ENCODE peak calls at places on chromosomes 4 and X, in six cellular contexts. E, F, I, T, R and U are unnamed samples. For H3K4me1, the result is how much of the 10 kb centered on the place peaks cover.

GRCh38 chr4:154559931-154560801 is 2.6 kb upstream of the FGB start:
- DNase-seq in E (no peak), F (no peak), I (no peak), T (no peak), R (no peak), U (no peak)

GRCh38 chrX:34275710-34276109 is 143.6 kb upstream of the FAM47A start:
- DNase-seq in E (no peak), F (no peak), I (no peak), T (no peak), R (no peak), U (peak)

GRCh38 chr4:158906073-158906472 is 137.2 kb downstream of the FNIP2 start:
- DNase-seq in E (no peak), F (no peak), I (no peak), T (no peak), R (no peak), U (no peak)

GRCh38 chrX:9114245-9114644 is 80.3 kb upstream of the FAM9B start:
- DNase-seq in E (no peak), F (no peak), I (no peak), T (no peak), R (no peak), U (no peak)

GRCh38 chr4:163191999-163192398 is 25.3 kb upstream of the NAF1 start:
- DNase-seq in E (no peak), F (no peak), I (no peak), T (no peak), R (no peak), U (no peak)

GRCh38 chr4:15402146-15402545 is 25.7 kb upstream of the C1QTNF7 start:
- DNase-seq in E (no peak), F (no peak), I (no peak), T (no peak), R (no peak), U (no peak)

GRCh38 chr4:15547392-15547791 is 77.7 kb downstream of the CC2D2A start:
- DNase-seq in E (no peak), F (no peak), I (no peak), T (no peak), R (no peak), U (no peak)

GRCh38 chr4:173802714-173803022 is 272.6 kb upstream of the HAND2 start:
- DNase-seq in E (no peak), F (no peak), I (no peak), T (no peak), R (no peak), U (no peak)

GRCh38 chrX:110146521-110146920 is 143.6 kb downstream of the TMEM164 start:
- DNase-seq in E (no peak), F (peak), I (peak), T (peak), R (no peak), U (peak)

GRCh38 chrX:11341274-11342256 is 48.4 kb downstream of the AMELX start:
- DNase-seq in E (peak), F (peak), I (peak), T (peak), R (peak), U (peak)

GRCh38 chr4:77917601-77918000 is 55.0 kb downstream of the MRPL1 start:
- DNase-seq in E (no peak), F (no peak), I (no peak), T (no peak), R (no peak), U (no peak)

GRCh38 chr4:87092389-87093141 is 127.9 kb downstream of the KLHL8 start:
- DNase-seq in E (no peak), F (peak), I (peak), T (peak), R (peak), U (peak)

GRCh38 chrX:39361736-39362135 is 560.5 kb downstream of the MID1IP1 start:
- DNase-seq in E (no peak), F (no peak), I (no peak), T (no peak), R (no peak), U (no peak)

GRCh38 chr4:81260443-81261102 is 45.6 kb upstream of the PRKG2 start:
- DNase-seq in E (no peak), F (no peak), I (no peak), T (no peak), R (no peak), U (no peak)

DNA sequence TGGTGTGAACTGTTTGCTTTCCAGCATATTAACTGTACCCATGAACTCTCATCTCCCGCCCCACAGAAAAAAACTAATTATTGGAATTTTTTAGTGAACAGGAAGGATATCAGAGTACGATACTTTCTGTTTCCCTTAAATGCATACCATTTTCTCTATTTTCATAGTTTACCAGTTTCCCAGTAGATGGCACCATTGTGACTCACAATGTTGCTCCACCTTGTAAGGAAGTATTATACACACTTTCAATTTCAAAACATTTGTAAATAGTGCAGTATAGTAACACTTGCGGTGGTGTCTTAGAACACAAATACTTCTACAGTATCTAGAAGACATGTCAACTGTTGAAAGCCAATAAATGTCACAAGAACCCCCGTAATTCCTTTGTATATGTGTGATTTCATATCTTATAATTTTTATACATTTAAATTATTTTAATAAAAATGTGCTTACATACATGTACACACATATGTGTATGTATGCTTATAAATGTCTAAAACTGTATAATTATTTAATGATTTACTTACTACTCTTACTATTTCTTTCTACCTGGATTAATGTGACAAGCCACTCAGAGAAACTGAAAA is 167.3 kb downstream of the SLIT2 start:
- DNase-seq in E (no peak), F (no peak), I (no peak), T (no peak), R (no peak), U (peak)
- H3K4me3 ChIP-seq in E (peak), F (no peak), I (peak), T (peak), R (peak), U (no peak)

GRCh38 chr4:109957227-109957626 is 44.5 kb downstream of the EGF start:
- DNase-seq in E (no peak), F (no peak), I (no peak), T (no peak), R (no peak), U (no peak)

GRCh38 chr4:109955146-109955545 is 42.5 kb downstream of the EGF start:
- DNase-seq in E (no peak), F (no peak), I (no peak), T (no peak), R (no peak), U (no peak)

GRCh38 chr4:109953556-109953955 is 40.9 kb downstream of the EGF start:
- DNase-seq in E (no peak), F (no peak), I (no peak), T (peak), R (no peak), U (no peak)

GRCh38 chr4:109947918-109948317 is 35.2 kb downstream of the EGF start:
- DNase-seq in E (no peak), F (no peak), I (no peak), T (no peak), R (no peak), U (no peak)

GRCh38 chr4:109952612-109953011 is 39.9 kb downstream of the EGF start:
- DNase-seq in E (no peak), F (no peak), I (no peak), T (no peak), R (no peak), U (no peak)
- H3K4me1 ChIP-seq in E (under half), F (under half), I (under half), T (under half), R (under half), U (under half)

GRCh38 chr4:140082399-140082758 is 71.6 kb downstream of the MAML3 start:
- DNase-seq in E (no peak), F (no peak), I (no peak), T (no peak), R (no peak), U (no peak)

GRCh38 chr4:140083320-140083719 is 70.7 kb downstream of the MAML3 start:
- DNase-seq in E (no peak), F (no peak), I (no peak), T (no peak), R (no peak), U (no peak)

GRCh38 chr4:140085924-140086323 is 68.1 kb downstream of the MAML3 start:
- DNase-seq in E (no peak), F (no peak), I (no peak), T (no peak), R (no peak), U (no peak)

GRCh38 chr4:140084426-140084825 is 69.6 kb downstream of the MAML3 start:
- DNase-seq in E (no peak), F (no peak), I (no peak), T (no peak), R (no peak), U (no peak)

DNA sequence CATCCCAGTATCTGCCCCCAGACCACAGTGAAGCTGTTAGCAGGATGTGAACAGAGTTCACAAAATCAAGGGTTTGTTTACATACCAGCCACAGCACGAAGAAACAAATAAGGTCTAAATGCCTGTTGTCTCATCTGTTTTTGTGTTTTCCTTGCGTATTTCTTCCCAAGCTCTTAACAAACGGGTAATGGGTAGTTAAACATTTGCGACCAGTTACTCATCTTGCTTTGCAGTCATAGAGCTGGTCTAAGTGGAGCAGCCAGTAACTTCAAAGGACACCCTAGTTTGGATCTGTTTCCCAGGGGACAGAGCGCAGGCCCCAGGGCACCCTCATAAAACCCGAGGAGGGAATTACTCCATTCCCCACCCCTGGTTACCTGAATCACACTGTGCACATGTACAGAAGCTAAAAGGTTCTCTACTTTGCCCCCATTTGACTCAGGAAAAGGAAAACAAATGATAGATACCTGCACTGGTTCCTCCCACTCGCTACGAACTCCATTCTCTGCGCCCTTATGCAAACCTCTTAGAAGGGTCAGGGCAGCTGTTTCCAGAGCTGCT is 68.8 kb downstream of the MAML3 start:
- DNase-seq in E (no peak), F (no peak), I (no peak), T (no peak), R (no peak), U (no peak)
- H3K4me3 ChIP-seq in E (no peak), F (no peak), I (peak), T (no peak), R (no peak), U (no peak)

GRCh38 chr4:40552536-40552935 is 77.1 kb downstream of the RBM47 start:
- DNase-seq in E (no peak), F (no peak), I (no peak), T (peak), R (no peak), U (no peak)

GRCh38 chr4:40555176-40555900 is 74.3 kb downstream of the RBM47 start:
- DNase-seq in E (no peak), F (no peak), I (no peak), T (no peak), R (no peak), U (no peak)

GRCh38 chr4:40557741-40558140 is 71.9 kb downstream of the RBM47 start:
- DNase-seq in E (no peak), F (no peak), I (no peak), T (no peak), R (no peak), U (no peak)

GRCh38 chr4:40550900-40551546 is 78.6 kb downstream of the RBM47 start:
- DNase-seq in E (no peak), F (peak), I (no peak), T (peak), R (no peak), U (peak)

GRCh38 chr4:40553995-40554394 is 75.7 kb downstream of the RBM47 start:
- DNase-seq in E (no peak), F (no peak), I (peak), T (no peak), R (no peak), U (no peak)
- H3K4me1 ChIP-seq in E (under half), F (under half), I (under half), T (under half), R (under half), U (under half)

GRCh38 chr4:153260152-153260551 is 55.9 kb downstream of the TRIM2 start:
- DNase-seq in E (no peak), F (no peak), I (no peak), T (no peak), R (no peak), U (no peak)

GRCh38 chr4:153258750-153259149 is 54.5 kb downstream of the TRIM2 start:
- DNase-seq in E (no peak), F (no peak), I (no peak), T (no peak), R (no peak), U (peak)

GRCh38 chr4:153259679-153260078 is 55.4 kb downstream of the TRIM2 start:
- DNase-seq in E (no peak), F (no peak), I (no peak), T (no peak), R (no peak), U (no peak)

GRCh38 chr4:153257151-153257620 is 52.9 kb downstream of the TRIM2 start:
- DNase-seq in E (peak), F (no peak), I (no peak), T (no peak), R (no peak), U (peak)

DNA sequence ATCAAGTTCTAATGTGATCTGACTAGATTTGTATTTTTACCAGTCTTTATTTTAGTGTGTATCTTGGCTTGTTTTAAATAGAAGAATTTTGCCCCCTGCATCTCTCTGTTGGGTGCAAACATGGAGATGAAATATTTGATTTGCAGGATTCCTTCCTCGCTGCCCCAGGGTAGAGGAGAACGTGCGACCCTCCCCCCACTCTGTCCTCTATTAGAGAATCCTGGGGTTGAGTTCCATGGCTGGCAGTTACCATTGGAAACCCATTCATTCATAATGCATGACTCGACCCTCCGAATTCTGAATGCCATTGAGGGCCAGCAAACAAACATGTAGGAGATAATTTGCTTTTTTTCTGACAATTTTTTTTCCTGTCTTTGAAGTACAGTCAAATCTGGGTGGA is 53.7 kb downstream of the TRIM2 start:
- DNase-seq in E (no peak), F (no peak), I (no peak), T (no peak), R (no peak), U (no peak)
- H3K4me3 ChIP-seq in E (no peak), F (no peak), I (no peak), T (no peak), R (no peak), U (no peak)

GRCh38 chr4:125776146-125776545 is 461.4 kb downstream of the FAT4 start:
- DNase-seq in E (no peak), F (no peak), I (no peak), T (no peak), R (no peak), U (no peak)
- H3K4me1 ChIP-seq in E (under half), F (under half), I (under half), T (under half), R (under half), U (under half)

DNA sequence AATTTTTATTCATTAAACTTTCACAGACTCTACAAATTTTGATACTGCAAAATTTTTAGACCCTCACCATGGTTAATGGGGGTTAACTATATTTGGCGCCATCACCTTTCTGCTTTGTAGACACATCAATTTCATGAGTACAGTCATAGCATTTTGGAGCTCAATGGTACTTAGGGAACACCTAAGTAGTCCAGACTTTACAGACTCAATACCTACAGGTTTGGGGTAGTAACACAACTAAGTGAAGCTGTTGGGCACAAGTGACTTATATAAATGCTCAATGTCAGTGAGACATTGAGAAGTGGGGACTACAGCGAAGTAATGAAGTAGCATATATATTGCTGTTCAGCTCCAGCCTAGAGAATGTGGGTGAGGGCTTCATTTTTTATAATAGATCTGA is 7.5 kb downstream of the GPRIN3 start:
- DNase-seq in E (no peak), F (no peak), I (no peak), T (no peak), R (no peak), U (no peak)
- H3K4me3 ChIP-seq in E (no peak), F (no peak), I (no peak), T (no peak), R (no peak), U (no peak)

DNA sequence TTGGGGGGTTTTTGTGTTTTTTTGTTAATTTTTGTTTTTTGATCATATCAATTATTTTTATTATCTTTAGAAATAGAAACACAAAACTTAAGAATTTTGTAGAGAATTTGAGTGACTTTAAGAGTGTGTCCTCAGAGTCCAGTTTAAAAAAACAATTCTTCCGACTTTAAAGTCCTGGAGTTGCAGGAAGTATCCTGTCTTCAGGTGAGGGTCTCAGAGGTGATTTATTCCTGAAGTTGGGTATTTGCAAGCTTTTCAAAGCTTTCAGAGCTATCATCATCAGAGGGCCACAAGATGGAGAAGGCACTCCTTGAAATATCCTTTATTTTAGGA is 23.0 kb downstream of the TLR10 start:
- DNase-seq in E (no peak), F (no peak), I (no peak), T (no peak), R (no peak), U (no peak)
- H3K4me1 ChIP-seq in E (under half), F (under half), I (under half), T (under half), R (under half), U (under half)

GRCh38 chr4:126364290-126364978 is 1049.7 kb downstream of the FAT4 start:
- DNase-seq in E (no peak), F (no peak), I (no peak), T (no peak), R (no peak), U (no peak)
- H3K4me3 ChIP-seq in E (no peak), F (no peak), I (no peak), T (no peak), R (no peak), U (no peak)